ENCODE peak calls at places on chromosomes 7 and 10, in four cellular contexts. M, B, E and Z are unnamed samples.

GRCh38 chr10:90871761-90872647 is at the start of gene RPP30:
- DNase-seq in B (peak), E (peak), M (peak), Z (peak)

GRCh38 chr10:82674036-82674435 is 799.0 kb downstream of the NRG3 start:
- DNase-seq in M (peak), B (no peak), E (no peak), Z (no peak)

GRCh38 chr7:51029586-51030230 is 247.0 kb upstream of the GRB10 start:
- DNase-seq in E (no peak), B (peak), M (peak), Z (peak)

GRCh38 chr7:129381710-129382484 is 52.3 kb upstream of the STRIP2 start:
- DNase-seq in E (no peak), B (no peak), M (no peak), Z (no peak)

GRCh38 chr10:37732685-37733084 is 124.7 kb downstream of the ZNF248 start:
- DNase-seq in M (no peak), E (no peak), B (no peak), Z (no peak)

GRCh38 chr10:79438021-79438698 is 7.3 kb downstream of the ZCCHC24 start:
- DNase-seq in M (no peak), B (no peak), E (no peak), Z (no peak)

GRCh38 chr7:71739520-71740195 is 607.7 kb downstream of the GALNT17 start:
- DNase-seq in M (no peak), B (no peak), E (no peak), Z (no peak)

GRCh38 chr10:13920031-13920430 is 333.3 kb downstream of the PRPF18 start:
- DNase-seq in M (no peak), E (no peak), B (no peak), Z (no peak)

GRCh38 chr7:158495780-158496179 is 91.8 kb downstream of the PTPRN2 start:
- DNase-seq in M (peak), E (peak), B (no peak), Z (no peak)

GRCh38 chr7:80724249-80724871 is 85.9 kb downstream of the CD36 start:
- DNase-seq in M (peak), B (no peak), E (no peak), Z (peak)

GRCh38 chr7:100681491-100682227 is 8.1 kb downstream of the GNB2 start:
- DNase-seq in B (no peak), M (no peak), E (peak), Z (no peak)

GRCh38 chr10:30819306-30820190 is 190.0 kb upstream of the LYZL2 start:
- DNase-seq in E (no peak), M (no peak), B (no peak), Z (no peak)

GRCh38 chr10:117214401-117214800 is 17.1 kb downstream of the KCNK18 start:
- DNase-seq in B (no peak), M (no peak), E (no peak), Z (no peak)

GRCh38 chr10:113680172-113681111 is 730 bp downstream of the CASP7 start:
- DNase-seq in B (peak), E (peak), M (peak), Z (peak)